ENCODE peak calls at places on chromosomes 11 and 22, in nine cellular contexts. One of them, this sample, is unnamed.

GRCh38 chr11:63489879-63490278 is 1.1 kb downstream of the PLAAT5 start:
- DNase-seq in mesendoderm: peak
- DNase-seq in activated T-helper 1 cell treated with anti-CD3 and anti-CD28 coated beads, Interleukin-12 subunit alpha, Interleukin-12 subunit beta, Interleukin-2, Interleukin-4 antibody, amounts not matched to agents 30 ng/mL and 10 ng/mL and 1 ng/mL, durations not matched to agents 14 hours and 24 hours and 36 hours: no peak
- DNase-seq in GM10248: no peak
- DNase-seq in neural progenitor cell: peak
- DNase-seq in EH: peak
- DNase-seq in ACHN: no peak
- DNase-seq in Karpas-422: no peak
- DNase-seq in stimulated activated CD4-positive, alpha-beta T cell treated with anti-CD3 and anti-CD28 coated beads, Interleukin-1b, Interleukin-23, amount 100 ng/mL, for 24 hours: no peak
- DNase-seq in this sample: no peak

GRCh38 chr11:84322211-84322610 is 1036.0 kb upstream of the CCDC90B start:
- DNase-seq in GM10248: no peak
- DNase-seq in Karpas-422: no peak
- DNase-seq in EH: no peak
- DNase-seq in activated T-helper 1 cell treated with anti-CD3 and anti-CD28 coated beads, Interleukin-12 subunit alpha, Interleukin-12 subunit beta, Interleukin-2, Interleukin-4 antibody, amounts not matched to agents 30 ng/mL and 10 ng/mL and 1 ng/mL, durations not matched to agents 14 hours and 24 hours and 36 hours: no peak
- DNase-seq in stimulated activated CD4-positive, alpha-beta T cell treated with anti-CD3 and anti-CD28 coated beads, Interleukin-1b, Interleukin-23, amount 100 ng/mL, for 24 hours: no peak
- DNase-seq in ACHN: no peak
- DNase-seq in mesendoderm: no peak
- DNase-seq in neural progenitor cell: no peak
- DNase-seq in this sample: no peak

GRCh38 chr11:130725417-130726233 is 190.7 kb downstream of the SNX19 start:
- DNase-seq in neural progenitor cell: no peak
- DNase-seq in activated T-helper 1 cell treated with anti-CD3 and anti-CD28 coated beads, Interleukin-12 subunit alpha, Interleukin-12 subunit beta, Interleukin-2, Interleukin-4 antibody, amounts not matched to agents 30 ng/mL and 10 ng/mL and 1 ng/mL, durations not matched to agents 14 hours and 24 hours and 36 hours: no peak
- DNase-seq in Karpas-422: no peak
- DNase-seq in EH: no peak
- DNase-seq in mesendoderm: no peak
- DNase-seq in ACHN: no peak
- DNase-seq in GM10248: no peak
- DNase-seq in stimulated activated CD4-positive, alpha-beta T cell treated with anti-CD3 and anti-CD28 coated beads, Interleukin-1b, Interleukin-23, amount 100 ng/mL, for 24 hours: no peak
- DNase-seq in this sample: no peak

GRCh38 chr11:10542776-10543175 is 1.8 kb upstream of the RNF141 start:
- DNase-seq in mesendoderm: no peak
- DNase-seq in ACHN: no peak
- DNase-seq in EH: no peak
- DNase-seq in Karpas-422: no peak
- DNase-seq in activated T-helper 1 cell treated with anti-CD3 and anti-CD28 coated beads, Interleukin-12 subunit alpha, Interleukin-12 subunit beta, Interleukin-2, Interleukin-4 antibody, amounts not matched to agents 30 ng/mL and 10 ng/mL and 1 ng/mL, durations not matched to agents 14 hours and 24 hours and 36 hours: no peak
- DNase-seq in stimulated activated CD4-positive, alpha-beta T cell treated with anti-CD3 and anti-CD28 coated beads, Interleukin-1b, Interleukin-23, amount 100 ng/mL, for 24 hours: no peak
- DNase-seq in GM10248: no peak
- DNase-seq in neural progenitor cell: no peak
- DNase-seq in this sample: no peak

GRCh38 chr22:19497245-19497644 is 17.5 kb downstream of the CDC45 start:
- DNase-seq in neural progenitor cell: no peak
- DNase-seq in EH: peak
- DNase-seq in Karpas-422: no peak
- DNase-seq in stimulated activated CD4-positive, alpha-beta T cell treated with anti-CD3 and anti-CD28 coated beads, Interleukin-1b, Interleukin-23, amount 100 ng/mL, for 24 hours: no peak
- DNase-seq in ACHN: no peak
- DNase-seq in mesendoderm: no peak
- DNase-seq in activated T-helper 1 cell treated with anti-CD3 and anti-CD28 coated beads, Interleukin-12 subunit alpha, Interleukin-12 subunit beta, Interleukin-2, Interleukin-4 antibody, amounts not matched to agents 30 ng/mL and 10 ng/mL and 1 ng/mL, durations not matched to agents 14 hours and 24 hours and 36 hours: no peak
- DNase-seq in GM10248: no peak
- DNase-seq in this sample: no peak

GRCh38 chr11:20647976-20648565 is 21.3 kb upstream of the NELL1 start:
- DNase-seq in GM10248: peak
- DNase-seq in neural progenitor cell: peak
- DNase-seq in EH: peak
- DNase-seq in activated T-helper 1 cell treated with anti-CD3 and anti-CD28 coated beads, Interleukin-12 subunit alpha, Interleukin-12 subunit beta, Interleukin-2, Interleukin-4 antibody, amounts not matched to agents 30 ng/mL and 10 ng/mL and 1 ng/mL, durations not matched to agents 14 hours and 24 hours and 36 hours: peak
- DNase-seq in Karpas-422: peak
- DNase-seq in ACHN: peak
- DNase-seq in stimulated activated CD4-positive, alpha-beta T cell treated with anti-CD3 and anti-CD28 coated beads, Interleukin-1b, Interleukin-23, amount 100 ng/mL, for 24 hours: peak
- DNase-seq in mesendoderm: peak
- DNase-seq in this sample: peak

GRCh38 chr11:46315033-46315738 is 32.1 kb upstream of the DGKZ start:
- DNase-seq in neural progenitor cell: peak
- DNase-seq in stimulated activated CD4-positive, alpha-beta T cell treated with anti-CD3 and anti-CD28 coated beads, Interleukin-1b, Interleukin-23, amount 100 ng/mL, for 24 hours: peak
- DNase-seq in mesendoderm: peak
- DNase-seq in ACHN: peak
- DNase-seq in GM10248: peak
- DNase-seq in Karpas-422: peak
- DNase-seq in EH: peak
- DNase-seq in activated T-helper 1 cell treated with anti-CD3 and anti-CD28 coated beads, Interleukin-12 subunit alpha, Interleukin-12 subunit beta, Interleukin-2, Interleukin-4 antibody, amounts not matched to agents 30 ng/mL and 10 ng/mL and 1 ng/mL, durations not matched to agents 14 hours and 24 hours and 36 hours: peak
- DNase-seq in this sample: peak

GRCh38 chr22:24592846-24593809 is at the start of gene LRRC75B:
- DNase-seq in ACHN: peak
- DNase-seq in activated T-helper 1 cell treated with anti-CD3 and anti-CD28 coated beads, Interleukin-12 subunit alpha, Interleukin-12 subunit beta, Interleukin-2, Interleukin-4 antibody, amounts not matched to agents 30 ng/mL and 10 ng/mL and 1 ng/mL, durations not matched to agents 14 hours and 24 hours and 36 hours: peak
- DNase-seq in Karpas-422: peak
- DNase-seq in EH: peak
- DNase-seq in mesendoderm: peak
- DNase-seq in neural progenitor cell: peak
- DNase-seq in GM10248: peak
- DNase-seq in stimulated activated CD4-positive, alpha-beta T cell treated with anti-CD3 and anti-CD28 coated beads, Interleukin-1b, Interleukin-23, amount 100 ng/mL, for 24 hours: no peak
- DNase-seq in this sample: peak

GRCh38 chr22:42881298-42881697 is 24.2 kb upstream of the ARFGAP3 start:
- DNase-seq in activated T-helper 1 cell treated with anti-CD3 and anti-CD28 coated beads, Interleukin-12 subunit alpha, Interleukin-12 subunit beta, Interleukin-2, Interleukin-4 antibody, amounts not matched to agents 30 ng/mL and 10 ng/mL and 1 ng/mL, durations not matched to agents 14 hours and 24 hours and 36 hours: no peak
- DNase-seq in Karpas-422: no peak
- DNase-seq in mesendoderm: no peak
- DNase-seq in EH: no peak
- DNase-seq in neural progenitor cell: no peak
- DNase-seq in GM10248: no peak
- DNase-seq in ACHN: no peak
- DNase-seq in stimulated activated CD4-positive, alpha-beta T cell treated with anti-CD3 and anti-CD28 coated beads, Interleukin-1b, Interleukin-23, amount 100 ng/mL, for 24 hours: no peak
- DNase-seq in this sample: no peak

GRCh38 chr11:110087820-110088534 is 5.2 kb upstream of the ZC3H12C start:
- DNase-seq in mesendoderm: no peak
- DNase-seq in Karpas-422: no peak
- DNase-seq in stimulated activated CD4-positive, alpha-beta T cell treated with anti-CD3 and anti-CD28 coated beads, Interleukin-1b, Interleukin-23, amount 100 ng/mL, for 24 hours: no peak
- DNase-seq in ACHN: peak
- DNase-seq in GM10248: no peak
- DNase-seq in EH: peak
- DNase-seq in neural progenitor cell: no peak
- DNase-seq in activated T-helper 1 cell treated with anti-CD3 and anti-CD28 coated beads, Interleukin-12 subunit alpha, Interleukin-12 subunit beta, Interleukin-2, Interleukin-4 antibody, amounts not matched to agents 30 ng/mL and 10 ng/mL and 1 ng/mL, durations not matched to agents 14 hours and 24 hours and 36 hours: no peak
- DNase-seq in this sample: no peak

GRCh38 chr11:74749965-74750296 is 1.3 kb downstream of the RNF169 start:
- DNase-seq in activated T-helper 1 cell treated with anti-CD3 and anti-CD28 coated beads, Interleukin-12 subunit alpha, Interleukin-12 subunit beta, Interleukin-2, Interleukin-4 antibody, amounts not matched to agents 30 ng/mL and 10 ng/mL and 1 ng/mL, durations not matched to agents 14 hours and 24 hours and 36 hours: no peak
- DNase-seq in EH: peak
- DNase-seq in GM10248: no peak
- DNase-seq in neural progenitor cell: no peak
- DNase-seq in mesendoderm: no peak
- DNase-seq in Karpas-422: peak
- DNase-seq in stimulated activated CD4-positive, alpha-beta T cell treated with anti-CD3 and anti-CD28 coated beads, Interleukin-1b, Interleukin-23, amount 100 ng/mL, for 24 hours: no peak
- DNase-seq in ACHN: no peak
- DNase-seq in this sample: no peak

GRCh38 chr22:45201678-45202332 is 38.1 kb downstream of the NUP50 start:
- DNase-seq in Karpas-422: no peak
- DNase-seq in stimulated activated CD4-positive, alpha-beta T cell treated with anti-CD3 and anti-CD28 coated beads, Interleukin-1b, Interleukin-23, amount 100 ng/mL, for 24 hours: no peak
- DNase-seq in mesendoderm: no peak
- DNase-seq in GM10248: no peak
- DNase-seq in neural progenitor cell: no peak
- DNase-seq in EH: peak
- DNase-seq in activated T-helper 1 cell treated with anti-CD3 and anti-CD28 coated beads, Interleukin-12 subunit alpha, Interleukin-12 subunit beta, Interleukin-2, Interleukin-4 antibody, amounts not matched to agents 30 ng/mL and 10 ng/mL and 1 ng/mL, durations not matched to agents 14 hours and 24 hours and 36 hours: no peak
- DNase-seq in ACHN: no peak
- DNase-seq in this sample: peak

GRCh38 chr11:102685311-102685710 is 20.3 kb downstream of the MMP27 start:
- DNase-seq in neural progenitor cell: no peak
- DNase-seq in mesendoderm: no peak
- DNase-seq in EH: no peak
- DNase-seq in Karpas-422: no peak
- DNase-seq in ACHN: no peak
- DNase-seq in GM10248: no peak
- DNase-seq in activated T-helper 1 cell treated with anti-CD3 and anti-CD28 coated beads, Interleukin-12 subunit alpha, Interleukin-12 subunit beta, Interleukin-2, Interleukin-4 antibody, amounts not matched to agents 30 ng/mL and 10 ng/mL and 1 ng/mL, durations not matched to agents 14 hours and 24 hours and 36 hours: no peak
- DNase-seq in stimulated activated CD4-positive, alpha-beta T cell treated with anti-CD3 and anti-CD28 coated beads, Interleukin-1b, Interleukin-23, amount 100 ng/mL, for 24 hours: no peak
- DNase-seq in this sample: no peak

GRCh38 chr22:38700271-38700788 is 413 bp downstream of the JOSD1 start:
- DNase-seq in Karpas-422: peak
- DNase-seq in GM10248: no peak
- DNase-seq in EH: peak
- DNase-seq in ACHN: peak
- DNase-seq in mesendoderm: peak
- DNase-seq in stimulated activated CD4-positive, alpha-beta T cell treated with anti-CD3 and anti-CD28 coated beads, Interleukin-1b, Interleukin-23, amount 100 ng/mL, for 24 hours: no peak
- DNase-seq in neural progenitor cell: peak
- DNase-seq in activated T-helper 1 cell treated with anti-CD3 and anti-CD28 coated beads, Interleukin-12 subunit alpha, Interleukin-12 subunit beta, Interleukin-2, Interleukin-4 antibody, amounts not matched to agents 30 ng/mL and 10 ng/mL and 1 ng/mL, durations not matched to agents 14 hours and 24 hours and 36 hours: no peak
- DNase-seq in this sample: no peak

GRCh38 chr22:37965940-37966664 is 12.6 kb downstream of the POLR2F start:
- DNase-seq in activated T-helper 1 cell treated with anti-CD3 and anti-CD28 coated beads, Interleukin-12 subunit alpha, Interleukin-12 subunit beta, Interleukin-2, Interleukin-4 antibody, amounts not matched to agents 30 ng/mL and 10 ng/mL and 1 ng/mL, durations not matched to agents 14 hours and 24 hours and 36 hours: no peak
- DNase-seq in EH: peak
- DNase-seq in neural progenitor cell: no peak
- DNase-seq in GM10248: no peak
- DNase-seq in mesendoderm: no peak
- DNase-seq in Karpas-422: no peak
- DNase-seq in ACHN: no peak
- DNase-seq in stimulated activated CD4-positive, alpha-beta T cell treated with anti-CD3 and anti-CD28 coated beads, Interleukin-1b, Interleukin-23, amount 100 ng/mL, for 24 hours: no peak
- DNase-seq in this sample: no peak

GRCh38 chr22:30636226-30637077 is 871 bp downstream of the SLC35E4 start:
- DNase-seq in EH: peak
- DNase-seq in ACHN: no peak
- DNase-seq in mesendoderm: no peak
- DNase-seq in Karpas-422: peak
- DNase-seq in GM10248: no peak
- DNase-seq in stimulated activated CD4-positive, alpha-beta T cell treated with anti-CD3 and anti-CD28 coated beads, Interleukin-1b, Interleukin-23, amount 100 ng/mL, for 24 hours: no peak
- DNase-seq in activated T-helper 1 cell treated with anti-CD3 and anti-CD28 coated beads, Interleukin-12 subunit alpha, Interleukin-12 subunit beta, Interleukin-2, Interleukin-4 antibody, amounts not matched to agents 30 ng/mL and 10 ng/mL and 1 ng/mL, durations not matched to agents 14 hours and 24 hours and 36 hours: no peak
- DNase-seq in neural progenitor cell: peak
- DNase-seq in this sample: peak

GRCh38 chr22:50320671-50321325 is 6.0 kb downstream of the DENND6B start:
- DNase-seq in activated T-helper 1 cell treated with anti-CD3 and anti-CD28 coated beads, Interleukin-12 subunit alpha, Interleukin-12 subunit beta, Interleukin-2, Interleukin-4 antibody, amounts not matched to agents 30 ng/mL and 10 ng/mL and 1 ng/mL, durations not matched to agents 14 hours and 24 hours and 36 hours: no peak
- DNase-seq in GM10248: peak
- DNase-seq in EH: no peak
- DNase-seq in Karpas-422: no peak
- DNase-seq in mesendoderm: no peak
- DNase-seq in stimulated activated CD4-positive, alpha-beta T cell treated with anti-CD3 and anti-CD28 coated beads, Interleukin-1b, Interleukin-23, amount 100 ng/mL, for 24 hours: no peak
- DNase-seq in ACHN: no peak
- DNase-seq in neural progenitor cell: no peak
- DNase-seq in this sample: peak

GRCh38 chr11:115452245-115452644 is 52.0 kb downstream of the CADM1 start:
- DNase-seq in ACHN: no peak
- DNase-seq in Karpas-422: no peak
- DNase-seq in stimulated activated CD4-positive, alpha-beta T cell treated with anti-CD3 and anti-CD28 coated beads, Interleukin-1b, Interleukin-23, amount 100 ng/mL, for 24 hours: no peak
- DNase-seq in activated T-helper 1 cell treated with anti-CD3 and anti-CD28 coated beads, Interleukin-12 subunit alpha, Interleukin-12 subunit beta, Interleukin-2, Interleukin-4 antibody, amounts not matched to agents 30 ng/mL and 10 ng/mL and 1 ng/mL, durations not matched to agents 14 hours and 24 hours and 36 hours: no peak
- DNase-seq in neural progenitor cell: no peak
- DNase-seq in mesendoderm: no peak
- DNase-seq in GM10248: no peak
- DNase-seq in EH: no peak
- DNase-seq in this sample: no peak

GRCh38 chr11:390175-390574 is 3.8 kb upstream of the PKP3 start:
- DNase-seq in Karpas-422: no peak
- DNase-seq in EH: no peak
- DNase-seq in ACHN: no peak
- DNase-seq in stimulated activated CD4-positive, alpha-beta T cell treated with anti-CD3 and anti-CD28 coated beads, Interleukin-1b, Interleukin-23, amount 100 ng/mL, for 24 hours: no peak
- DNase-seq in GM10248: no peak
- DNase-seq in neural progenitor cell: peak
- DNase-seq in mesendoderm: peak
- DNase-seq in activated T-helper 1 cell treated with anti-CD3 and anti-CD28 coated beads, Interleukin-12 subunit alpha, Interleukin-12 subunit beta, Interleukin-2, Interleukin-4 antibody, amounts not matched to agents 30 ng/mL and 10 ng/mL and 1 ng/mL, durations not matched to agents 14 hours and 24 hours and 36 hours: no peak
- DNase-seq in this sample: no peak

GRCh38 chr11:61384271-61385242 is 7.8 kb upstream of the TMEM216 start:
- DNase-seq in activated T-helper 1 cell treated with anti-CD3 and anti-CD28 coated beads, Interleukin-12 subunit alpha, Interleukin-12 subunit beta, Interleukin-2, Interleukin-4 antibody, amounts not matched to agents 30 ng/mL and 10 ng/mL and 1 ng/mL, durations not matched to agents 14 hours and 24 hours and 36 hours: no peak
- DNase-seq in neural progenitor cell: peak
- DNase-seq in EH: no peak
- DNase-seq in stimulated activated CD4-positive, alpha-beta T cell treated with anti-CD3 and anti-CD28 coated beads, Interleukin-1b, Interleukin-23, amount 100 ng/mL, for 24 hours: no peak
- DNase-seq in mesendoderm: peak
- DNase-seq in GM10248: no peak
- DNase-seq in Karpas-422: peak
- DNase-seq in ACHN: no peak
- DNase-seq in this sample: no peak

GRCh38 chr22:50581950-50582561 is 593 bp downstream of the CHKB start:
- DNase-seq in Karpas-422: peak
- DNase-seq in ACHN: peak
- DNase-seq in GM10248: no peak
- DNase-seq in EH: peak
- DNase-seq in neural progenitor cell: no peak
- DNase-seq in activated T-helper 1 cell treated with anti-CD3 and anti-CD28 coated beads, Interleukin-12 subunit alpha, Interleukin-12 subunit beta, Interleukin-2, Interleukin-4 antibody, amounts not matched to agents 30 ng/mL and 10 ng/mL and 1 ng/mL, durations not matched to agents 14 hours and 24 hours and 36 hours: no peak
- DNase-seq in mesendoderm: peak
- DNase-seq in stimulated activated CD4-positive, alpha-beta T cell treated with anti-CD3 and anti-CD28 coated beads, Interleukin-1b, Interleukin-23, amount 100 ng/mL, for 24 hours: no peak
- DNase-seq in this sample: no peak

GRCh38 chr11:33178443-33179154 is 17.3 kb upstream of the CSTF3 start:
- DNase-seq in activated T-helper 1 cell treated with anti-CD3 and anti-CD28 coated beads, Interleukin-12 subunit alpha, Interleukin-12 subunit beta, Interleukin-2, Interleukin-4 antibody, amounts not matched to agents 30 ng/mL and 10 ng/mL and 1 ng/mL, durations not matched to agents 14 hours and 24 hours and 36 hours: no peak
- DNase-seq in ACHN: no peak
- DNase-seq in neural progenitor cell: no peak
- DNase-seq in GM10248: no peak
- DNase-seq in mesendoderm: no peak
- DNase-seq in Karpas-422: no peak
- DNase-seq in stimulated activated CD4-positive, alpha-beta T cell treated with anti-CD3 and anti-CD28 coated beads, Interleukin-1b, Interleukin-23, amount 100 ng/mL, for 24 hours: no peak
- DNase-seq in EH: peak
- DNase-seq in this sample: no peak

GRCh38 chr11:133927690-133928627 is 28.8 kb downstream of the IGSF9B start:
- DNase-seq in stimulated activated CD4-positive, alpha-beta T cell treated with anti-CD3 and anti-CD28 coated beads, Interleukin-1b, Interleukin-23, amount 100 ng/mL, for 24 hours: no peak
- DNase-seq in neural progenitor cell: peak
- DNase-seq in GM10248: peak
- DNase-seq in EH: peak
- DNase-seq in activated T-helper 1 cell treated with anti-CD3 and anti-CD28 coated beads, Interleukin-12 subunit alpha, Interleukin-12 subunit beta, Interleukin-2, Interleukin-4 antibody, amounts not matched to agents 30 ng/mL and 10 ng/mL and 1 ng/mL, durations not matched to agents 14 hours and 24 hours and 36 hours: peak
- DNase-seq in mesendoderm: peak
- DNase-seq in ACHN: peak
- DNase-seq in Karpas-422: peak
- DNase-seq in this sample: peak

GRCh38 chr11:78312712-78313111 is 104.9 kb downstream of the GAB2 start:
- DNase-seq in mesendoderm: no peak
- DNase-seq in Karpas-422: no peak
- DNase-seq in ACHN: no peak
- DNase-seq in stimulated activated CD4-positive, alpha-beta T cell treated with anti-CD3 and anti-CD28 coated beads, Interleukin-1b, Interleukin-23, amount 100 ng/mL, for 24 hours: no peak
- DNase-seq in GM10248: peak
- DNase-seq in activated T-helper 1 cell treated with anti-CD3 and anti-CD28 coated beads, Interleukin-12 subunit alpha, Interleukin-12 subunit beta, Interleukin-2, Interleukin-4 antibody, amounts not matched to agents 30 ng/mL and 10 ng/mL and 1 ng/mL, durations not matched to agents 14 hours and 24 hours and 36 hours: no peak
- DNase-seq in EH: no peak
- DNase-seq in neural progenitor cell: no peak
- DNase-seq in this sample: peak

GRCh38 chr11:9057032-9057431 is 34.4 kb downstream of the SCUBE2 start:
- DNase-seq in stimulated activated CD4-positive, alpha-beta T cell treated with anti-CD3 and anti-CD28 coated beads, Interleukin-1b, Interleukin-23, amount 100 ng/mL, for 24 hours: no peak
- DNase-seq in GM10248: no peak
- DNase-seq in mesendoderm: no peak
- DNase-seq in EH: no peak
- DNase-seq in neural progenitor cell: no peak
- DNase-seq in ACHN: no peak
- DNase-seq in Karpas-422: no peak
- DNase-seq in activated T-helper 1 cell treated with anti-CD3 and anti-CD28 coated beads, Interleukin-12 subunit alpha, Interleukin-12 subunit beta, Interleukin-2, Interleukin-4 antibody, amounts not matched to agents 30 ng/mL and 10 ng/mL and 1 ng/mL, durations not matched to agents 14 hours and 24 hours and 36 hours: no peak
- DNase-seq in this sample: no peak

GRCh38 chr11:69319255-69320106 is 25.5 kb downstream of the MYEOV start:
- DNase-seq in neural progenitor cell: no peak
- DNase-seq in Karpas-422: no peak
- DNase-seq in EH: no peak
- DNase-seq in mesendoderm: no peak
- DNase-seq in GM10248: no peak
- DNase-seq in ACHN: no peak
- DNase-seq in stimulated activated CD4-positive, alpha-beta T cell treated with anti-CD3 and anti-CD28 coated beads, Interleukin-1b, Interleukin-23, amount 100 ng/mL, for 24 hours: no peak
- DNase-seq in activated T-helper 1 cell treated with anti-CD3 and anti-CD28 coated beads, Interleukin-12 subunit alpha, Interleukin-12 subunit beta, Interleukin-2, Interleukin-4 antibody, amounts not matched to agents 30 ng/mL and 10 ng/mL and 1 ng/mL, durations not matched to agents 14 hours and 24 hours and 36 hours: no peak
- DNase-seq in this sample: no peak

GRCh38 chr11:1381793-1382425 is 7.8 kb upstream of the BRSK2 start:
- DNase-seq in stimulated activated CD4-positive, alpha-beta T cell treated with anti-CD3 and anti-CD28 coated beads, Interleukin-1b, Interleukin-23, amount 100 ng/mL, for 24 hours: no peak
- DNase-seq in neural progenitor cell: no peak
- DNase-seq in mesendoderm: no peak
- DNase-seq in activated T-helper 1 cell treated with anti-CD3 and anti-CD28 coated beads, Interleukin-12 subunit alpha, Interleukin-12 subunit beta, Interleukin-2, Interleukin-4 antibody, amounts not matched to agents 30 ng/mL and 10 ng/mL and 1 ng/mL, durations not matched to agents 14 hours and 24 hours and 36 hours: no peak
- DNase-seq in Karpas-422: no peak
- DNase-seq in EH: no peak
- DNase-seq in GM10248: no peak
- DNase-seq in ACHN: no peak
- DNase-seq in this sample: no peak

GRCh38 chr22:17131686-17132085 is 10.5 kb upstream of the TMEM121B start:
- DNase-seq in neural progenitor cell: peak
- DNase-seq in mesendoderm: peak
- DNase-seq in ACHN: peak
- DNase-seq in activated T-helper 1 cell treated with anti-CD3 and anti-CD28 coated beads, Interleukin-12 subunit alpha, Interleukin-12 subunit beta, Interleukin-2, Interleukin-4 antibody, amounts not matched to agents 30 ng/mL and 10 ng/mL and 1 ng/mL, durations not matched to agents 14 hours and 24 hours and 36 hours: no peak
- DNase-seq in Karpas-422: peak
- DNase-seq in GM10248: no peak
- DNase-seq in EH: no peak
- DNase-seq in stimulated activated CD4-positive, alpha-beta T cell treated with anti-CD3 and anti-CD28 coated beads, Interleukin-1b, Interleukin-23, amount 100 ng/mL, for 24 hours: no peak
- DNase-seq in this sample: no peak

GRCh38 chr11:62832346-62833234 is at the start of gene TEX54:
- DNase-seq in EH: peak
- DNase-seq in Karpas-422: no peak
- DNase-seq in activated T-helper 1 cell treated with anti-CD3 and anti-CD28 coated beads, Interleukin-12 subunit alpha, Interleukin-12 subunit beta, Interleukin-2, Interleukin-4 antibody, amounts not matched to agents 30 ng/mL and 10 ng/mL and 1 ng/mL, durations not matched to agents 14 hours and 24 hours and 36 hours: no peak
- DNase-seq in stimulated activated CD4-positive, alpha-beta T cell treated with anti-CD3 and anti-CD28 coated beads, Interleukin-1b, Interleukin-23, amount 100 ng/mL, for 24 hours: no peak
- DNase-seq in neural progenitor cell: no peak
- DNase-seq in mesendoderm: no peak
- DNase-seq in GM10248: no peak
- DNase-seq in ACHN: no peak
- DNase-seq in this sample: no peak

GRCh38 chr11:119029069-119029339 is 1.7 kb downstream of the SLC37A4 start:
- DNase-seq in EH: no peak
- DNase-seq in stimulated activated CD4-positive, alpha-beta T cell treated with anti-CD3 and anti-CD28 coated beads, Interleukin-1b, Interleukin-23, amount 100 ng/mL, for 24 hours: no peak
- DNase-seq in Karpas-422: no peak
- DNase-seq in ACHN: no peak
- DNase-seq in GM10248: no peak
- DNase-seq in neural progenitor cell: no peak
- DNase-seq in mesendoderm: no peak
- DNase-seq in activated T-helper 1 cell treated with anti-CD3 and anti-CD28 coated beads, Interleukin-12 subunit alpha, Interleukin-12 subunit beta, Interleukin-2, Interleukin-4 antibody, amounts not matched to agents 30 ng/mL and 10 ng/mL and 1 ng/mL, durations not matched to agents 14 hours and 24 hours and 36 hours: no peak
- DNase-seq in this sample: no peak

GRCh38 chr22:46626356-46626755 is 6.2 kb downstream of the GRAMD4 start:
- DNase-seq in neural progenitor cell: no peak
- DNase-seq in GM10248: no peak
- DNase-seq in activated T-helper 1 cell treated with anti-CD3 and anti-CD28 coated beads, Interleukin-12 subunit alpha, Interleukin-12 subunit beta, Interleukin-2, Interleukin-4 antibody, amounts not matched to agents 30 ng/mL and 10 ng/mL and 1 ng/mL, durations not matched to agents 14 hours and 24 hours and 36 hours: no peak
- DNase-seq in ACHN: no peak
- DNase-seq in EH: no peak
- DNase-seq in mesendoderm: no peak
- DNase-seq in Karpas-422: no peak
- DNase-seq in stimulated activated CD4-positive, alpha-beta T cell treated with anti-CD3 and anti-CD28 coated beads, Interleukin-1b, Interleukin-23, amount 100 ng/mL, for 24 hours: no peak
- DNase-seq in this sample: no peak